ENCODE peak calls at places on chromosomes 4 and X, in five cellular contexts. One of them, this sample, is unnamed.

GRCh38 chr4:104728380-104729122 is 233.9 kb upstream of the CXXC4 start:
- DNase-seq in T-cell: no peak
- DNase-seq in mucosa of gallbladder: peak
- DNase-seq in NCI-H2081: no peak
- DNase-seq in substantia nigra: no peak
- DNase-seq in this sample: peak

GRCh38 chr4:2829933-2830451 is 13.7 kb upstream of the ADD1 start:
- DNase-seq in substantia nigra: no peak
- DNase-seq in NCI-H2081: no peak
- DNase-seq in mucosa of gallbladder: no peak
- DNase-seq in T-cell: no peak
- DNase-seq in this sample: no peak

GRCh38 chr4:166924456-166924855 is 309.8 kb downstream of the SPOCK3 start:
- DNase-seq in mucosa of gallbladder: no peak
- DNase-seq in substantia nigra: no peak
- DNase-seq in T-cell: no peak
- DNase-seq in NCI-H2081: no peak
- DNase-seq in this sample: no peak

GRCh38 chr4:183797445-183798248 is 107.5 kb upstream of the STOX2 start:
- DNase-seq in NCI-H2081: peak
- DNase-seq in substantia nigra: no peak
- DNase-seq in T-cell: no peak
- DNase-seq in mucosa of gallbladder: no peak
- DNase-seq in this sample: no peak

GRCh38 chrX:71622347-71623104 is 4.2 kb upstream of the CXCR3 start:
- DNase-seq in substantia nigra: peak
- DNase-seq in T-cell: peak
- DNase-seq in mucosa of gallbladder: peak
- DNase-seq in NCI-H2081: no peak
- DNase-seq in this sample: peak

GRCh38 chr4:184255361-184255760 is 37.7 kb upstream of the ENPP6 start:
- DNase-seq in substantia nigra: peak
- DNase-seq in NCI-H2081: no peak
- DNase-seq in T-cell: no peak
- DNase-seq in mucosa of gallbladder: no peak
- DNase-seq in this sample: no peak

GRCh38 chrX:124098089-124098488 is 136.6 kb downstream of the STAG2 start:
- DNase-seq in substantia nigra: no peak
- DNase-seq in NCI-H2081: peak
- DNase-seq in T-cell: no peak
- DNase-seq in mucosa of gallbladder: no peak
- DNase-seq in this sample: peak

GRCh38 chr4:5785806-5786680 is 75.0 kb downstream of the EVC start:
- DNase-seq in mucosa of gallbladder: no peak
- DNase-seq in T-cell: no peak
- DNase-seq in NCI-H2081: no peak
- DNase-seq in substantia nigra: no peak
- DNase-seq in this sample: no peak

GRCh38 chr4:68498413-68499007 is 51.2 kb downstream of the TMPRSS11E start:
- DNase-seq in substantia nigra: peak
- DNase-seq in mucosa of gallbladder: peak
- DNase-seq in T-cell: peak
- DNase-seq in NCI-H2081: peak
- DNase-seq in this sample: peak

GRCh38 chrX:1153940-1154339 is 58.5 kb downstream of the CRLF2 start:
- DNase-seq in NCI-H2081: no peak
- DNase-seq in mucosa of gallbladder: no peak
- DNase-seq in T-cell: no peak
- DNase-seq in substantia nigra: no peak
- DNase-seq in this sample: no peak